ENCODE peak calls at places on chromosomes 6 and 20, in four cellular contexts. K is H7, Q is aorta, P is left ventricle myocardium inferior. U is an unnamed sample.

GRCh38 chr6:12075067-12075563 is 63.0 kb downstream of the HIVEP1 start:
- DNase-seq in K (no peak), Q (no peak), P (no peak), U (no peak)

GRCh38 chr6:2216794-2217383 is 28.5 kb downstream of the GMDS start:
- DNase-seq in K (peak; percentile 47), Q (no peak), P (no peak), U (no peak)

GRCh38 chr6:684831-685636 is 7.9 kb downstream of the EXOC2 start:
- DNase-seq in K (no peak), Q (no peak), P (no peak), U (no peak)

GRCh38 chr20:44008806-44009678 is 94.4 kb downstream of the TOX2 start:
- DNase-seq in K (no peak), Q (no peak), P (no peak), U (no peak)

GRCh38 chr20:652611-653109 is 340 bp downstream of the SRXN1 start:
- DNase-seq in K (no peak), Q (no peak), P (no peak), U (no peak)

GRCh38 chr6:85747654-85748053 is 105.0 kb upstream of the SYNCRIP start:
- DNase-seq in K (no peak), Q (no peak), P (no peak), U (no peak)

GRCh38 chr6:156984178-156984738 is 207.1 kb downstream of the ARID1B start:
- DNase-seq in K (no peak), Q (no peak), P (no peak), U (no peak)

GRCh38 chr6:27237089-27237723 is 10.3 kb upstream of the PRSS16 start:
- DNase-seq in K (peak; percentile 63), Q (no peak), P (no peak), U (no peak)

GRCh38 chr20:58906894-58907293 is 54.4 kb downstream of the GNAS start:
- DNase-seq in K (no peak), Q (no peak), P (no peak), U (no peak)

GRCh38 chr20:51446656-51447055 is 95.9 kb downstream of the NFATC2 start:
- DNase-seq in K (no peak), Q (no peak), P (no peak), U (peak; percentile 68)

GRCh38 chr20:49513009-49513408 is 30.5 kb upstream of the KCNB1 start:
- DNase-seq in K (no peak), Q (peak; percentile 68), P (no peak), U (no peak)

GRCh38 chr20:50629675-50630055 is 61.7 kb downstream of the RIPOR3 start:
- DNase-seq in K (no peak), Q (no peak), P (no peak), U (no peak)

GRCh38 chr6:86683132-86683908 is 254.0 kb upstream of the HTR1E start:
- DNase-seq in K (no peak), Q (no peak), P (no peak), U (no peak)

GRCh38 chr6:33609444-33610034 is 11.6 kb upstream of the ITPR3 start:
- DNase-seq in K (no peak), Q (peak; percentile 85), P (peak; percentile 63), U (no peak)

GRCh38 chr20:7608246-7608645 is 332.0 kb downstream of the HAO1 start:
- DNase-seq in K (no peak), Q (no peak), P (no peak), U (peak; percentile 7)

GRCh38 chr6:4616311-4616710 is 159.9 kb upstream of the CDYL start:
- DNase-seq in K (no peak), Q (no peak), P (no peak), U (no peak)

GRCh38 chr6:147297663-147298313 is 93.6 kb downstream of the STXBP5 start:
- DNase-seq in K (no peak), Q (no peak), P (no peak), U (no peak)

GRCh38 chr20:15333170-15333569 is 995.8 kb upstream of the FLRT3 start:
- DNase-seq in K (no peak), Q (no peak), P (no peak), U (no peak)
- H3K4me3 ChIP-seq in K (no peak overlapping the region), Q (no peak overlapping the region), P (no peak overlapping the region), U (no peak overlapping the region)

DNA sequence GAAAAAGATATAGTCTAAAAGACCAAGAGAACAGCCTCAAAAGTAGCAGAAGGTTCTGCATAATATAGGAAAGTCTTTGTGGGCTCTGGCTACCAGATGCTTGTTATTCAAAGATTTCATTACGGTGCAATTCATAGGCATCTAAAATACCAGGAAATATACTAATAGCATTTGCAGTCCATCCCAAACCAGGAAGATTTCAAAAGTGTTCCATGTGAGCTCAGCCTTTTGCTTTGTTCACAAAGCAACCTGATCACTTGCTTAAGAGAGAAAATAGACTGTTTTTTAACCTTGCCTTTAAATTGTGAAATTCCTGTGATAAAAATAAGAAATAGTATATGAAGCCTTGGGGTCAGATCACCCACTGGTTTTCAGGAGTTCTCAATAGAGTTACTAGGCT is 506.6 kb upstream of the MARCKS start:
- DNase-seq in K (no peak), Q (no peak), P (no peak), U (no peak)
- H3K4me3 ChIP-seq in K (no peak overlapping the region), Q (no peak overlapping the region), P (no peak overlapping the region), U (no peak overlapping the region)

GRCh38 chr6:39228992-39229767 is at the start of gene KCNK5:
- DNase-seq in K (peak; percentile 98), Q (peak; percentile 93), P (peak; percentile 64), U (peak; percentile 82)

GRCh38 chr6:39225946-39226437 is 3.3 kb downstream of the KCNK5 start:
- DNase-seq in K (no peak), Q (peak; percentile 24), P (no peak), U (no peak)

GRCh38 chr6:39226606-39227300 is 2.5 kb downstream of the KCNK5 start:
- DNase-seq in K (peak; percentile 57), Q (peak; percentile 7), P (no peak), U (no peak)

GRCh38 chr6:39228111-39228971 is 934 bp downstream of the KCNK5 start:
- DNase-seq in K (peak; percentile 64), Q (peak; percentile 70), P (no peak), U (no peak)

DNA sequence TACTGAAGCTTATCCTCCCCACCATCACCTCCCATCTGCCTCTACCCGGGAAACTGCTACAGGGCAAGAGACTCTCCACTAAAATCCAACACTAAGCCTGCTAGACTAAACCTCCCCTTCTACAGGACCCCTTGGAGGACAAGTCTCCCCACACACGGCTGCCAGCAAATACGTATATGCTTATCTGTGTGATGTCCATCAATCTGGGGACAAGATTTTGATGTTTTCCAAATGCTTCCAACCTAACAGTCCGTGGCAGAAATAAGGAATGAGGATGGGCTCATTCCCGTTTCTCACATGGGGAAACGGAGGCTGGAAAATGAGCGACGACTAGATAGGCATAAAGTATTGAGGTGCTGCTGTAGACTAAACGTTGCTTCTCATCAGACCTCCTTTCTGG is 1.8 kb downstream of the KCNK5 start:
- DNase-seq in K (peak; percentile 43), Q (peak; percentile 27), P (no peak), U (no peak)
- H3K4me3 ChIP-seq in K (peak overlapping the region; percentile 75), Q (no peak overlapping the region), P (peak overlapping the region; percentile 67), U (peak overlapping the region; percentile 59)

DNA sequence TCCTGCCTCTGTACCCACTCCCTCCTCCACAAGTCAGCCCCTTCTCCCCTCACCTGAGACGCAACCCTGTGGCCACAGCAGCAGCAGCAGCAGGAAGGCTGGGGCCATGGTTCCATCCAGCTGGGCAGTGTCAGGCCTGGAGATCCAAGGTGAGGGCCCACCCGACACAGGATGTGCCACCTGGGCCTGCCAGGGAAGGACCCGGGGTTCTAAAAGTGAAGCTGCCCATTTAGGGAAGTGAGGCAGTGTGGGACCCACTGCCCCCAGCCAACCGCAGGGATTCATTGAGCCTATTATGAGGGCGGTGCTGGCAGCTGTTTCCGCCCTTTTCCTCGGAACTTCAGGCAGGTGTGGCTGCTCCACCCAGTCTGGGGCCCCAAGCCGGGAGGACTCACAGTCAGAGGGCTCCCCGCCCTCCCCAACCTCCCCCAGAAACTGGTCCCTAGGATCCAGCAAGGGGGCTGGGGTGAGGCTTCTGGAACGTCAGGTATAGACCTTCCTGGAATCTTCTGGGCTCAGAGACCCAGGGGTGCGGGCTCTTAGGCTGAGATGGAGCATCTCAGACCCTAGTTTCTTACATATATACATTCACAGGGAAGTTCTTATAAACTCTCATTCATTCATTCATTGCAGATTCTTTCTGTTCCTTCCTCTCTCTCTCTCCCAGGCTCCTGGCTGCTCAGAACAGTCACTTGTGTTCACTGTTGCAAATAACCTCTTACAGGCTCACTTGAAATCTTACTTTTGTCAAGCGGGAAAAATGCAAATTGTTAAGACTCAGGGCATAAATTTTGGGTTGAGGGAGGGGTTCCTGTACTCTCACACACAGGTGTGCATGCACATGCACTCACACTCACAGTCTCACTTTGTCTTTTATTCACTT is at the start of gene TREML2:
- DNase-seq in K (no peak), Q (no peak), P (no peak), U (no peak)
- H3K4me3 ChIP-seq in K (no peak within 1 kb of the TSS), Q (no peak within 1 kb of the TSS), P (no peak within 1 kb of the TSS), U (no peak within 1 kb of the TSS)

GRCh38 chr6:28585335-28585734 is 59.7 kb downstream of the GPX5 start:
- DNase-seq in K (no peak), Q (no peak), P (no peak), U (no peak)
- H3K4me3 ChIP-seq in K (no peak overlapping the region), Q (no peak overlapping the region), P (no peak overlapping the region), U (no peak overlapping the region)